ENCODE peak calls at places on chromosomes 2 and 18, in six cellular contexts. A is uterus, I is breast epithelium, Q is HCT116, H is Peyer's patch, B is body of pancreas. T is an unnamed sample. For H3K4me1, the result is how much of the 10 kb centered on the place peaks cover.

GRCh38 chr2:235658371-235659174 is 164.7 kb downstream of the AGAP1 start:
- DNase-seq in A (no peak), I (no peak), Q (no peak), H (no peak), B (no peak), T (no peak)

GRCh38 chr2:161130354-161130753 is 29.9 kb upstream of the TANK start:
- DNase-seq in A (no peak), I (no peak), Q (no peak), H (no peak), B (no peak), T (no peak)

GRCh38 chr2:23423062-23423872 is 38.3 kb downstream of the KLHL29 start:
- DNase-seq in A (no peak), I (no peak), Q (no peak), H (no peak), B (no peak), T (no peak)

GRCh38 chr2:121489284-121489683 is 41.4 kb upstream of the RNU4ATAC start:
- DNase-seq in A (no peak), I (no peak), Q (no peak), H (no peak), B (peak), T (no peak)

GRCh38 chr2:695111-695510 is 17.9 kb upstream of the TMEM18 start:
- DNase-seq in A (no peak), I (no peak), Q (no peak), H (no peak), B (peak), T (no peak)

GRCh38 chr2:69308338-69308737 is 78.7 kb downstream of the GFPT1 start:
- DNase-seq in A (no peak), I (no peak), Q (no peak), H (no peak), B (no peak), T (no peak)

GRCh38 chr2:26034597-26035067 is 748 bp downstream of the RAB10 start:
- DNase-seq in A (no peak), I (no peak), Q (no peak), H (no peak), B (no peak), T (no peak)

GRCh38 chr18:80046961-80047541 is 12.8 kb downstream of the RBFA start:
- DNase-seq in A (no peak), I (no peak), Q (no peak), H (no peak), B (no peak), T (no peak)

GRCh38 chr2:10194021-10194820 is 71.7 kb downstream of the RRM2 start:
- DNase-seq in A (no peak), I (no peak), Q (no peak), H (no peak), B (no peak), T (no peak)

GRCh38 chr2:70942900-70943871 is 7.5 kb downstream of the ATP6V1B1 start:
- DNase-seq in A (no peak), I (peak), Q (no peak), H (peak), B (no peak), T (no peak)

GRCh38 chr2:215619022-215619958 is 183.4 kb upstream of the FN1 start:
- DNase-seq in A (no peak), I (no peak), Q (peak), H (no peak), B (no peak), T (no peak)

GRCh38 chr2:72980535-72981217 is 63.4 kb downstream of the EMX1 start:
- DNase-seq in A (no peak), I (no peak), Q (peak), H (no peak), B (no peak), T (peak)

GRCh38 chr2:240211096-240211495 is 70.6 kb upstream of the OTOS start:
- DNase-seq in A (no peak), I (peak), Q (no peak), H (peak), B (no peak), T (no peak)

GRCh38 chr18:9604348-9604747 is 10.0 kb downstream of the PPP4R1 start:
- DNase-seq in A (no peak), I (no peak), Q (no peak), H (no peak), B (no peak), T (no peak)

GRCh38 chr2:34980689-34981088 is 1374.9 kb upstream of the CRIM1 start:
- DNase-seq in A (no peak), I (no peak), Q (no peak), H (no peak), B (no peak), T (no peak)

GRCh38 chr2:240217431-240218301 is 77.2 kb upstream of the OTOS start:
- DNase-seq in A (no peak), I (peak), Q (peak), H (peak), B (no peak), T (peak)

GRCh38 chr2:232336956-232337700 is 41.4 kb upstream of the ALPP start:
- DNase-seq in A (peak), I (peak), Q (no peak), H (peak), B (no peak), T (peak)

GRCh38 chr2:73291461-73292315 is 1.7 kb downstream of the EGR4 start:
- DNase-seq in A (no peak), I (no peak), Q (no peak), H (no peak), B (no peak), T (no peak)

GRCh38 chr2:150513647-150514046 is 26.2 kb upstream of the RND3 start:
- DNase-seq in A (no peak), I (no peak), Q (no peak), H (no peak), B (no peak), T (no peak)

GRCh38 chr2:210630904-210631560 is 74.6 kb downstream of the CPS1 start:
- DNase-seq in A (no peak), I (no peak), Q (no peak), H (no peak), B (no peak), T (no peak)

DNA sequence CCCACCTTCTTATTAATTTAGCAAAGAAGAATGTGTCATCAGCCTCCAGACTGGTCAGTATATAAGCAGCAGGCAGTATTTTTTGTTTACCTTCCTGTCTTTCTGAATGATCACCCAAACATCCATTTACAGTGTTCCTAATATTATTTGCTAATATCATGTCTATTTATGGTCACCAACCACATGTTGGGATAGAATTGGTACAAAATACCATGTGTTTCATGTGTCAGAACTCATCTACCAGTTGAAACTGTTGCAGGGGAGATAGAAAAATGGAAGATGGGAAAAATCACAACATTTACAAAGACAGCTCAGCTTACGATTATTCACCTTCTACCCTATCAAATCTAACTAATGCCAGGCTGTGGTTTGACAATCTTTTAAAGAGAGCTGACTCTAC is 66.2 kb downstream of the ANKRD44 start:
- DNase-seq in A (no peak), I (no peak), Q (no peak), H (no peak), B (no peak), T (no peak)
- H3K4me3 ChIP-seq in A (no peak), I (no peak), Q (no peak), H (no peak), B (no peak), T (no peak)

GRCh38 chr2:7028846-7029245 is 111.6 kb downstream of the RNF144A start:
- DNase-seq in A (no peak), I (no peak), Q (no peak), H (no peak), B (no peak), T (no peak)

GRCh38 chr2:7032371-7032770 is 115.2 kb downstream of the RNF144A start:
- DNase-seq in A (no peak), I (no peak), Q (no peak), H (no peak), B (no peak), T (no peak)

GRCh38 chr2:7029291-7030059 is 112.3 kb downstream of the RNF144A start:
- DNase-seq in A (no peak), I (no peak), Q (no peak), H (no peak), B (no peak), T (peak)

GRCh38 chr2:7031424-7032245 is 114.4 kb downstream of the RNF144A start:
- DNase-seq in A (peak), I (peak), Q (peak), H (peak), B (peak), T (no peak)

GRCh38 chr2:7030810-7031209 is 113.6 kb downstream of the RNF144A start:
- DNase-seq in A (no peak), I (no peak), Q (no peak), H (no peak), B (no peak), T (no peak)
- H3K4me1 ChIP-seq in A (under half), I (under half), Q (under half), H (under half), B (half or more), T (under half)

DNA sequence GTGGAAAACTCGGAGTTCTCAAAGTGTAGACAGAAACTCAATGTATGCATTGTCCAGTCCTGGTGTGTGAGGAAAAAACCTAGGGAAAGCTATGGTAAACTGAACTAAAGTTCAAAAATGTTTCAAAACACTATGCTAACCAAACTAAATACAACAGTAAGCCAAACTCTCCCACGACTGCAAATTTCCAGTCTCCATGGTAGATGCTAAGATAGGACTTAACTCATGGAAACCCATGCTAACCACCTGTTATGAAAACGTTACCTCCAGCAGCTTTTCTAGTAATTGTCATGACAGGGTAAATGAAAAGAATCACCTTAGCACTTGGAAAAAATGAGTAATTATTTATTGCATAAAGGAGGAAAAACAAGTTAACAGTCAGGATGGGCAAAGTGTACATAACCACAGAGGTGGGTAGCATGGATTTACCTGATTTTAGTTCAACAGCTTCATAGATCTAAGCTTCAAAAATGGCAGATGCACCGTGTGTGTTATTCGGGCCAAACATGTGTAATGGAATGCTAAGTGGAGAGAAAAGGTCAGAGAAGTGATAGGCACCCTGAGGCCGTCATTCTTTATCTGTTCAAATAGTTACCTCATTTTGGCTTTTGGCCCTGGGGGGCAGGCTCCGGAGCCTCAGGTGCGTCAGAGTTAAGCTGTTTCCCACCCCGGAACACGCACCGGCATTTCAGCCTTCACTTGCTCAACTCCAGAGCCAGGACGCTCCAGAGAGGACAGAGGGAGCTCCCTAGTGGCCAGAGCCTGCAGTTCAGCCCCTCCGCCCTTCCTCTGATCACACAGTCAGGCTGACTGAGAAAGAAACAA is 135.5 kb upstream of the EPC2 start:
- DNase-seq in A (peak), I (peak), Q (peak), H (peak), B (peak), T (peak)
- TF ChIP-seq POLR2A in A (no peak), I (no peak), Q (no peak), H (no peak), B (no peak), T (no peak)

GRCh38 chr2:119407430-119408220 is 24.0 kb upstream of the TMEM37 start:
- DNase-seq in A (no peak), I (no peak), Q (peak), H (peak), B (peak), T (peak)
- H3K4me3 ChIP-seq in A (no peak), I (no peak), Q (no peak), H (no peak), B (no peak), T (no peak)

DNA sequence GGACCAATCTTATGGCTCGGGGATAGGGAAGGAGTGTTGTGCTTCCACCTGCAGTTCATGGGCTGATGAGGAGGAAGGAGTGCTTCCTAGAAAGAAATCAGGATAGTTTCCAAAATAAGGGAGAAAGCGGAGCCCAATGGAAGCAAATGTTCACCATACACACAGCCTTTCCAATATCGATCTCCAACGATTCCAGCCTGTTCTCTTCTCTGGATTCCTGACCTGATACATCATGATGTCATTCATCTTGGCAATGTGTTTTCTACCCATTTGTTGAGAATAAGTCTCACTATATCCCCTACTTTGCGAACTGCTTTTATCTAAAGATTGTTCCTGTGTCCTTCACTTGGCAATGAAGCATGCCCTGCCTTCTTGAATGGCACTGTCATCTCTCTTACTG is 205.3 kb upstream of the SIX2 start:
- DNase-seq in A (no peak), I (no peak), Q (no peak), H (no peak), B (no peak), T (no peak)
- H3K4me1 ChIP-seq in A (under half), I (under half), Q (under half), H (under half), B (under half), T (under half)

GRCh38 chr18:11689972-11690570 is 1.0 kb downstream of the GNAL start:
- DNase-seq in A (peak), I (no peak), Q (no peak), H (no peak), B (no peak), T (no peak)
- TF ChIP-seq POLR2A in A (no peak), I (no peak), Q (no peak), H (no peak), B (no peak), T (no peak)

DNA sequence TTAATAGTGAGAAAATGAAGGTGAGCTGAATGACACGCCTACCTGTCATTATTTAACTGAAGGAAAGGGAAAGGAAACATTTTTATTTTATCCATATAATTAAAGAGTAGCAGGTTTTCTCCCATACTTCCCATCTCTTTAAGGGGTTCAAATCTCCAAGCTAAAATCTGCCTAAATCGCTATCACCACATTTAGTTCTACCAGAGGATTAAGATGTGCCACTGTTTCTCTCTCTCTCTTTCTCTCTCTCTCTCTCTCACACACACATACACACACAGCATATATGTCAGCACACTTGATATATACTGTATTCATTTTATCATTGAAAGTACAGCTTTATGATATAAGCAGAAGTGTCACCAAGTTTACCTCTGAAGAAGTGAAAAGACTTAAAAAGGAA is 3.2 kb downstream of the WIPF1 start:
- DNase-seq in A (no peak), I (no peak), Q (no peak), H (no peak), B (no peak), T (no peak)
- H3K4me3 ChIP-seq in A (no peak), I (no peak), Q (no peak), H (peak), B (no peak), T (no peak)

GRCh38 chr2:68240446-68240845 is 11.9 kb downstream of the PPP3R1 start:
- DNase-seq in A (no peak), I (no peak), Q (no peak), H (no peak), B (no peak), T (no peak)
- H3K4me1 ChIP-seq in A (under half), I (under half), Q (under half), H (under half), B (half or more), T (under half)

GRCh38 chr2:85611705-85612587 is at the start of gene C2orf68:
- DNase-seq in A (peak), I (peak), Q (peak), H (peak), B (peak), T (peak)
- TF ChIP-seq POLR2A in A (no peak), I (peak), Q (peak), H (peak), B (peak), T (no peak)